ENCODE peak calls at places on chromosomes 4 and X, in five cellular contexts. One of them, this sample, is unnamed.

GRCh38 chr4:65798498-65799127 is 128.3 kb upstream of the EPHA5 start:
- DNase-seq in NT2/D1: no peak
- DNase-seq in HepG2: no peak
- DNase-seq in GM12878: no peak
- DNase-seq in H1: no peak
- DNase-seq in this sample: no peak

GRCh38 chrX:18151157-18151556 is 69.5 kb downstream of the BEND2 start:
- DNase-seq in NT2/D1: no peak
- DNase-seq in HepG2: no peak
- DNase-seq in GM12878: no peak
- DNase-seq in H1: no peak
- DNase-seq in this sample: no peak

GRCh38 chrX:133897593-133898163 is 87.7 kb downstream of the GPC3 start:
- DNase-seq in NT2/D1: no peak
- DNase-seq in HepG2: no peak
- DNase-seq in GM12878: no peak
- DNase-seq in H1: no peak
- DNase-seq in this sample: no peak

GRCh38 chrX:68848189-68848940 is 19.5 kb downstream of the EFNB1 start:
- DNase-seq in NT2/D1: no peak
- DNase-seq in HepG2: no peak
- DNase-seq in GM12878: no peak
- DNase-seq in H1: no peak
- DNase-seq in this sample: no peak

GRCh38 chr4:119490335-119490734 is 138.3 kb downstream of the PDE5A start:
- DNase-seq in NT2/D1: no peak
- DNase-seq in HepG2: no peak
- DNase-seq in GM12878: no peak
- DNase-seq in H1: no peak
- DNase-seq in this sample: peak

GRCh38 chrX:10859353-10859752 is 239.0 kb upstream of the MID1 start:
- DNase-seq in NT2/D1: no peak
- DNase-seq in HepG2: no peak
- DNase-seq in GM12878: no peak
- DNase-seq in H1: no peak
- DNase-seq in this sample: no peak

GRCh38 chrX:68571292-68572256 is 72.7 kb downstream of the YIPF6 start:
- DNase-seq in NT2/D1: no peak
- DNase-seq in HepG2: no peak
- DNase-seq in GM12878: peak
- DNase-seq in H1: no peak
- DNase-seq in this sample: no peak

GRCh38 chr4:131430302-131430701 is 1718.8 kb upstream of the PCDH10 start:
- DNase-seq in NT2/D1: no peak
- DNase-seq in HepG2: no peak
- DNase-seq in GM12878: no peak
- DNase-seq in H1: no peak
- DNase-seq in this sample: no peak

GRCh38 chr4:6944311-6945051 is 34.9 kb downstream of the TBC1D14 start:
- DNase-seq in NT2/D1: no peak
- DNase-seq in HepG2: no peak
- DNase-seq in GM12878: no peak
- DNase-seq in H1: no peak
- DNase-seq in this sample: no peak

GRCh38 chrX:2705036-2705435 is 13.9 kb downstream of the CD99 start:
- DNase-seq in NT2/D1: no peak
- DNase-seq in HepG2: no peak
- DNase-seq in GM12878: no peak
- DNase-seq in H1: no peak
- DNase-seq in this sample: no peak

DNA sequence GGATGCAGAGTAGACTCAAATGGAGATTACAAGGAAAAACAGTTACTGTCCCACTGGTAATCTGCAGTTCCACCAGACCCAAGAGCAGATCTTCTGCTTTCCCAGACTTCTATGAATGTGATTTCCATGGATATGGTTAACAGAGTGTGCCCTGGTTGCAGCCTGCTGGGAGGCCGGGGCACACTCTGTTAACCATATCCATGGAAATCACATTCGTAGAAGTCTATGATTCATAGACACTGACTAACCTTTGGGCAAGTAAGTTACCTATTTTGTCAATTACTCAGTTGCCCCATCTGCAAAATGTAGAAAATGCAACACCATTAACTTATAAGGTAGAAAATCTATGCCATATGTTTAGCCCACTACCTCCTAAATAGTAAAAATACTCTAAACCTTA is 443.1 kb upstream of the PITX2 start:
- DNase-seq in NT2/D1: no peak
- DNase-seq in HepG2: no peak
- DNase-seq in GM12878: no peak
- DNase-seq in H1: no peak
- DNase-seq in this sample: no peak
- TF ChIP-seq SUZ12 in NT2/D1: no peak
- TF ChIP-seq SUZ12 in HepG2: no peak
- TF ChIP-seq SUZ12 in GM12878: no peak
- TF ChIP-seq SUZ12 in H1: no peak
- TF ChIP-seq SUZ12 in this sample: no peak

DNA sequence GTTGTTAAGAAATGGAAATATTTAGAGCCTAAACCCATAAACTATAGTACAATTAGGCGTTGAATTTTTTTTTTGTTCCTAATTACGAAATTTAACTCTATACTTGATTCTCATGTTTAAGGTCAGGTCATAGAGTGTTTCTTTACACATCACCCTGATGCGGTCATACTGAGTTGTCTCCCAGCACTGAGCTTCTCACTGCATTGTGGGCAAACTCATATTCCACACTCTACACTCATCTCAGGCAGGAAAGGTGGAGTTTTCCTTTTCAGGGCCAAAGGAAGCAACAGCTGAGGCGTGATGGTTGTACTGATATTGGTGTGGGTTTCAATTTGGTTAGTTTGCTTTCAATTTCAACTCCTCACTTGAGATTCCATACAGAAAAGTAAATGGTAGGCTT is 75.4 kb downstream of the FAT4 start:
- DNase-seq in NT2/D1: no peak
- DNase-seq in HepG2: no peak
- DNase-seq in GM12878: no peak
- DNase-seq in H1: no peak
- DNase-seq in this sample: no peak
- TF ChIP-seq SUZ12 in NT2/D1: no peak
- TF ChIP-seq SUZ12 in HepG2: no peak
- TF ChIP-seq SUZ12 in GM12878: no peak
- TF ChIP-seq SUZ12 in H1: no peak
- TF ChIP-seq SUZ12 in this sample: no peak

DNA sequence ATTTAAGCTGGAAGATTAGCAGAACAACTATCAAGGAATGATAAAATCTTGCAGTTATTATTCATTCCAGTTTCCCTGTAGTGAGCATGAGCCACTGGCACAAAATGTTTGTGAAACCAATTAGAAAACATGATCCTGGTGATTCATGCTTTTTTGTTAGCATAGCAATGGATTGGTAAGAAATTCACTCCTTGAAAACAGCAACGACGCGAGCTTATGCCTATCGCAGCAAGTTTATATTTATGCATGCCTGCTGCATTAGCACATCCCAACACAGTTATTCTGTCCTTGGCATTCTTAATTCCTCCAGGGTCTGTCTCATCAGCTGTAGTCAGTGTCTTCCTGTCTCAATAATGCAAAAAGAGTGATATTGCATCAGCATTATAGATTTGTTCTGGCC is 975.9 kb downstream of the STIM2 start:
- DNase-seq in NT2/D1: no peak
- DNase-seq in HepG2: no peak
- DNase-seq in GM12878: no peak
- DNase-seq in H1: no peak
- DNase-seq in this sample: no peak
- TF ChIP-seq SUZ12 in NT2/D1: no peak
- TF ChIP-seq SUZ12 in HepG2: no peak
- TF ChIP-seq SUZ12 in GM12878: no peak
- TF ChIP-seq SUZ12 in H1: no peak
- TF ChIP-seq SUZ12 in this sample: no peak

GRCh38 chrX:1465261-1466231 is 12.8 kb upstream of the ASMTL start:
- DNase-seq in NT2/D1: no peak
- DNase-seq in HepG2: no peak
- DNase-seq in GM12878: no peak
- DNase-seq in H1: peak
- DNase-seq in this sample: no peak
- TF ChIP-seq SUZ12 in NT2/D1: no peak
- TF ChIP-seq SUZ12 in HepG2: no peak
- TF ChIP-seq SUZ12 in GM12878: no peak
- TF ChIP-seq SUZ12 in H1: no peak
- TF ChIP-seq SUZ12 in this sample: no peak

DNA sequence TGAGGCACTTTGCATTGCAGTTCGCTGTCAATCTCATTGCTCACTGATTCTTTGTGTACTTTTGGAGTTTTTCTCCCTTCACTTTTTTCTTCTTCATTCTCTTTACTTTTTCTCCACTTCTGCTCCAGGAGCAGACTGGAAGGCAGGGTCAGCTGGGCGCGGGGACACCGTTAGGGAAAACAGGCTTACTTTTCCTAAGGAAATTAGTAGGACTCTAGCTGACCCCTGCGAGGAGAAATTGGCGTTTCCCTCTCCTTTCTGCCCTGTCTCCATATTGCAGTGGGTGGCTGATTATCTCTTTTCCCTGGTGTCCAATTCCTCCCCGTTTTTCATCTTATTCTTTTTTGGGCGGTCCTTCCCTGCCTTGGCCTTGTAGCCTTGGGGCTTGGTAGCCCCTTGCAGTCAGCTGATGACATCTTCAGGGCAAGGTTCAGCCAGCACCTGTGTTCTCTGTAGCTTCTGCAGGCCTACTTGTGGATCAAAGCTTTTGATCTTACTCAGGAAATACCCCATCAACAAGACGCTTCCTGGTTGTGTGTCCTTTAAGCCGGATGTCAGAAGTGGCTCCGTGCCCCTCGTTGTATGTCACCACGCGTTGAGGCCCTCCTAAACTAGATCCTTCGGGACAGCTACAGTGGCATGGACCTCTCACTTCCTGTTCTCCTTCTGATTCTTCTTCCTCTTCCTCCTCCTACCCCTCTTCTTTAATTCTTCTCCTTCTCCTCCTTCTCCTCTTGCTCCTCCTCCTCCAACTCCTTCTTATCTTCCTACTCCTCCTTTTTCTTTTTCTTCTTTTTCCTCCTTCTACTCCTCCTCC is 36.1 kb downstream of the NBDY start:
- DNase-seq in NT2/D1: no peak
- DNase-seq in HepG2: no peak
- DNase-seq in GM12878: no peak
- DNase-seq in H1: peak
- DNase-seq in this sample: no peak
- TF ChIP-seq SUZ12 in NT2/D1: no peak
- TF ChIP-seq SUZ12 in HepG2: no peak
- TF ChIP-seq SUZ12 in GM12878: no peak
- TF ChIP-seq SUZ12 in H1: no peak
- TF ChIP-seq SUZ12 in this sample: no peak

DNA sequence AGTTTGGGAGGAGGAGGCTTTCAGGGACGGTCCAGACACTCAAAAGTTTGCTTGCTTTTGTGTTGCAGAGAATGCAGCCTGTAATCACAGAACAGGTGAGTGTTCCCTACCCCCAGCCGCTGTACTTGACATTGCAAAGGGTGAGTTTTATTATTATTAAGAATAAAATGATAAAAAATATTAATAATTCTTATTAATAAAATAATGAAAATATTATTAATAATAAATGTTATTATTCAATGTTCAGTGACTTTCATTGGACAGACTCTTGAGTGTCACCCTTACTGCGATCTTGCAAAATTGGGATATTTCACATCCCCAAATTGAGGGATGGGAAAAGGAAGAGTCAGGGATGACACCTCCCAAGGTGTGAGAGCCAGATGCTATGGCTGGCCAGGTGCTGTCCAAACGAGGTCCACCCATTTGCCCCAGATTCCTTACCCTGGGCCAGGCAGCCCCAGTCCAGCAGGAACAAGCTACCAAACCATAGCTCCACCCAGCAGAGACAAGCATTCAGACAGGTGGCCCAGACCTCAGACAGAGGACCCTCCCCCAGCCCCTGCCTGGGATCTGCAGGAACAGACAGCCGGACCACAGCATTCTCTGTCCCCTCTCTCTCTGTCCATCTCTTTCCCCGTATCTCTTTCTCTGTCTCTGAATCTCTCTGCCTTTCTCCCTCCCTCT is 22.4 kb downstream of the IL3RA start:
- DNase-seq in NT2/D1: no peak
- DNase-seq in HepG2: no peak
- DNase-seq in GM12878: no peak
- DNase-seq in H1: no peak
- DNase-seq in this sample: no peak
- TF ChIP-seq SUZ12 in NT2/D1: no peak
- TF ChIP-seq SUZ12 in HepG2: no peak
- TF ChIP-seq SUZ12 in GM12878: no peak
- TF ChIP-seq SUZ12 in H1: no peak
- TF ChIP-seq SUZ12 in this sample: no peak

GRCh38 chr4:99947608-99948007 is 1.2 kb upstream of the DNAJB14 start:
- DNase-seq in NT2/D1: no peak
- DNase-seq in HepG2: no peak
- DNase-seq in GM12878: no peak
- DNase-seq in H1: no peak
- DNase-seq in this sample: no peak

GRCh38 chr4:99943904-99944437 is 2.4 kb downstream of the DNAJB14 start:
- DNase-seq in NT2/D1: no peak
- DNase-seq in HepG2: no peak
- DNase-seq in GM12878: no peak
- DNase-seq in H1: no peak
- DNase-seq in this sample: no peak

GRCh38 chr4:99947190-99947578 is 766 bp upstream of the DNAJB14 start:
- DNase-seq in NT2/D1: no peak
- DNase-seq in HepG2: no peak
- DNase-seq in GM12878: no peak
- DNase-seq in H1: no peak
- DNase-seq in this sample: no peak

GRCh38 chr4:99946346-99947189 is at the start of gene DNAJB14:
- DNase-seq in NT2/D1: peak
- DNase-seq in HepG2: peak
- DNase-seq in GM12878: no peak
- DNase-seq in H1: peak
- DNase-seq in this sample: peak

DNA sequence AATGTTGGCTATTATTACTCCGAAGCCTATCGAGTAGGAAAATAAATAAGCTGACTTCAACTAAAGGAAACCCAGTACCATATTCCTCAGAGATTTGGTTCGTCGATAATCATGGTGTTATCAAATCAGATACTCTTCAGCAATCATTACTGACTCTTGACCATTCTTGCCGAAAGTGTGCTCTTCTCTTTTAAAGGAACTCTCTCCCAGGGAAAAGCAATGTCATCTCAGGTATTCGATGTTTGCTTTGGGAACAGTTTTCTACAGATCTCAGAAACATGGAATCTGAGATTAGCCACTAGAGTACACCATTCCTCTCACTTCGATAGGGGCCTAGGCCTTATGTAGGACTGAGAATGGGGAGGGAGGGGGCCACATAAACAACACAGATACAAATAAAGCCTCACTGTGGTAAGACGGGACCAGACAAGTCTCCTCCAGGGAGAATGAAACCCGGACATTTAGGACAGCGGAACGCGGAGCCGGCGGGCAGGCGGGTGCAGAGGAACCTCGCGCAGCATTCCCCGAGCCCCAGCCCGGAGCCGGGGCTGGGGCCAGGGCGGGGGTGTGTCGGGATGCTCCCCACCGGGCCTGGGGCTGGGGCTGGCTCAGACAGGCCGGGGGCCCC is 586 bp downstream of the DNAJB14 start:
- DNase-seq in NT2/D1: no peak
- DNase-seq in HepG2: peak
- DNase-seq in GM12878: no peak
- DNase-seq in H1: no peak
- DNase-seq in this sample: peak
- TF ChIP-seq SUZ12 in NT2/D1: no peak
- TF ChIP-seq SUZ12 in HepG2: no peak
- TF ChIP-seq SUZ12 in GM12878: no peak
- TF ChIP-seq SUZ12 in H1: no peak
- TF ChIP-seq SUZ12 in this sample: no peak

GRCh38 chr4:147368948-147369347 is 111.9 kb upstream of the EDNRA start:
- DNase-seq in NT2/D1: no peak
- DNase-seq in HepG2: no peak
- DNase-seq in GM12878: no peak
- DNase-seq in H1: no peak
- DNase-seq in this sample: no peak
- TF ChIP-seq SUZ12 in NT2/D1: no peak
- TF ChIP-seq SUZ12 in HepG2: no peak
- TF ChIP-seq SUZ12 in GM12878: no peak
- TF ChIP-seq SUZ12 in H1: no peak
- TF ChIP-seq SUZ12 in this sample: no peak